ENCODE peak calls at places on chromosome 22, in seven cellular contexts. I, C, M, F, G, J and B are unnamed samples.

GRCh38 chr22:17964647-17965046 is 59.7 kb downstream of the MICAL3 start:
- DNase-seq in I (no peak), C (no peak), M (no peak), F (no peak), G (no peak), J (no peak), B (no peak)

GRCh38 chr22:40432167-40432566 is 61.8 kb downstream of the SGSM3 start:
- DNase-seq in I (no peak), C (no peak), M (no peak), F (no peak), G (no peak), J (no peak), B (no peak)

GRCh38 chr22:44049369-44050231 is 25.5 kb downstream of the PARVB start:
- DNase-seq in I (no peak), C (no peak), M (no peak), F (no peak), G (no peak), J (no peak), B (no peak)

GRCh38 chr22:26318975-26319374 is 110.1 kb upstream of the ASPHD2 start:
- DNase-seq in I (peak; percentile 7), C (no peak), M (no peak), F (no peak), G (no peak), J (no peak), B (peak; percentile 78)

GRCh38 chr22:49281467-49282340 is 546.0 kb downstream of the BRD1 start:
- DNase-seq in I (no peak), C (no peak), M (no peak), F (no peak), G (no peak), J (no peak), B (no peak)

GRCh38 chr22:46071451-46072029 is 78.8 kb upstream of the PPARA start:
- DNase-seq in I (no peak), C (peak; percentile 32), M (peak; percentile 96), F (peak; percentile 95), G (peak; percentile 56), J (peak; percentile 90), B (peak; percentile 96)

GRCh38 chr22:20632082-20632481 is 124.7 kb downstream of the MED15 start:
- DNase-seq in I (no peak), C (no peak), M (no peak), F (no peak), G (no peak), J (no peak), B (no peak)

GRCh38 chr22:25488244-25489020 is 76.0 kb upstream of the GRK3 start:
- DNase-seq in I (no peak), C (no peak), M (no peak), F (peak; percentile 32), G (peak; percentile 55), J (peak; percentile 82), B (peak; percentile 50)

GRCh38 chr22:40509401-40510134 is 127.0 kb downstream of the MRTFA start:
- DNase-seq in I (no peak), C (no peak), M (no peak), F (no peak), G (no peak), J (no peak), B (peak; percentile 71)

GRCh38 chr22:31230871-31231621 is 18.9 kb downstream of the LIMK2 start:
- DNase-seq in I (no peak), C (peak; percentile 21), M (no peak), F (peak; percentile 61), G (peak; percentile 72), J (no peak), B (peak; percentile 44)

GRCh38 chr22:34587357-34588356 is 478.3 kb upstream of the ISX start:
- DNase-seq in I (no peak), C (no peak), M (no peak), F (no peak), G (no peak), J (no peak), B (no peak)

GRCh38 chr22:35330258-35330861 is 30.7 kb downstream of the TOM1 start:
- DNase-seq in I (peak; percentile 67), C (no peak), M (no peak), F (peak; percentile 46), G (no peak), J (no peak), B (peak; percentile 77)

GRCh38 chr22:44096736-44097135 is 72.6 kb downstream of the PARVB start:
- DNase-seq in I (no peak), C (no peak), M (no peak), F (no peak), G (no peak), J (no peak), B (no peak)

GRCh38 chr22:34414467-34415440 is 494.5 kb upstream of the LARGE1 start:
- DNase-seq in I (peak; percentile 3), C (no peak), M (no peak), F (no peak), G (peak; percentile 63), J (peak; percentile 65), B (no peak)